ENCODE peak calls at places on chromosomes 13 and 19, in four cellular contexts. D is tibial nerve, V is Peyer's patch, E is IMR-90. H is an unnamed sample.

GRCh38 chr13:78022164-78022877 is 103.7 kb upstream of the EDNRB start:
- DNase-seq in D (peak), V (no peak), E (peak), H (no peak)

GRCh38 chr19:56097306-56097705 is 23.8 kb downstream of the ZNF787 start:
- DNase-seq in D (no peak), V (no peak), E (no peak), H (no peak)

GRCh38 chr13:114122591-114123211 is 9.7 kb downstream of the RASA3 start:
- DNase-seq in D (no peak), V (no peak), E (no peak), H (no peak)

GRCh38 chr19:8631425-8631819 is 989 bp downstream of the NFILZ start:
- DNase-seq in D (no peak), V (no peak), E (peak), H (peak)

GRCh38 chr13:40666905-40667621 is 622 bp upstream of the FOXO1 start:
- DNase-seq in D (no peak), V (peak), E (no peak), H (peak)

GRCh38 chr19:55179570-55180484 is at the start of gene SYT5:
- DNase-seq in D (no peak), V (peak), E (no peak), H (no peak)

GRCh38 chr13:66635526-66635925 is 594.6 kb downstream of the PCDH9 start:
- DNase-seq in D (no peak), V (no peak), E (peak), H (no peak)

GRCh38 chr19:50669319-50670101 is 20.3 kb downstream of the C19orf81 start:
- DNase-seq in D (peak), V (no peak), E (peak), H (no peak)

GRCh38 chr19:5667751-5668271 is 12.5 kb downstream of the MICOS13 start:
- DNase-seq in D (no peak), V (no peak), E (no peak), H (no peak)

GRCh38 chr13:31965361-31966066 is 66.1 kb upstream of the FRY start:
- DNase-seq in D (no peak), V (no peak), E (peak), H (no peak)

GRCh38 chr13:99760456-99760855 is 211.1 kb downstream of the ZIC5 start:
- DNase-seq in D (no peak), V (no peak), E (no peak), H (no peak)

DNA sequence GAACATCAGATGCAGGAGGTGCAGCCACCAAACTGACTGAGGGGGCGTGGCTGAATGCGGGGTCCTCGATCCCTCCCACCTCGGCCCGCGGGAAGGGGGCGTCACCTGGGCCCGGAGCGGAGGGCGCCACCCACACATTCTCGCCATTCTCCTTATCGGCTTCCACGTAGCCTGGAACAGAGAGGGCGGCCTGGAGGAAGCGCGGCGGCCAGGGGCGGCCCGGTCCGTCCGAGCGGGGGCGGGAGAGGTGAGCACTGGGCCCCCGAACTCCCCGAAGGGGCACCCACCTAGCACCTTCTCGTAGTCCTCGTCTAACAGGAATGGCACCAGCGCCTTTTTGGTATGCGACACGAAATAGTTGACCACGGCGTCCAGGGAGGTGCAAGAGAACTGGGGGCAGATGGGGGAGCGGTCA is 11.8 kb downstream of the STAP2 start:
- DNase-seq in D (no peak), V (no peak), E (no peak), H (no peak)
- H3K4me3 ChIP-seq in D (no peak), V (no peak), E (no peak), H (no peak)

GRCh38 chr13:48303331-48304131 is at the start of gene RB1:
- DNase-seq in D (peak), V (peak), E (peak), H (peak)

GRCh38 chr13:48302920-48303330 is 626 bp upstream of the RB1 start:
- DNase-seq in D (peak), V (no peak), E (peak), H (no peak)

GRCh38 chr13:48299591-48299990 is 4.0 kb upstream of the RB1 start:
- DNase-seq in D (no peak), V (no peak), E (no peak), H (no peak)

GRCh38 chr13:48304132-48304876 is 753 bp downstream of the RB1 start:
- DNase-seq in D (peak), V (peak), E (peak), H (peak)
- TF ChIP-seq POLR2A in D (no peak), V (no peak), E (no peak), H (no peak)

GRCh38 chr19:45076029-45076850 is at the start of gene ZNF296:
- DNase-seq in D (peak), V (peak), E (no peak), H (peak)
- H3K4me3 ChIP-seq in D (peak), V (peak), E (peak), H (peak)

DNA sequence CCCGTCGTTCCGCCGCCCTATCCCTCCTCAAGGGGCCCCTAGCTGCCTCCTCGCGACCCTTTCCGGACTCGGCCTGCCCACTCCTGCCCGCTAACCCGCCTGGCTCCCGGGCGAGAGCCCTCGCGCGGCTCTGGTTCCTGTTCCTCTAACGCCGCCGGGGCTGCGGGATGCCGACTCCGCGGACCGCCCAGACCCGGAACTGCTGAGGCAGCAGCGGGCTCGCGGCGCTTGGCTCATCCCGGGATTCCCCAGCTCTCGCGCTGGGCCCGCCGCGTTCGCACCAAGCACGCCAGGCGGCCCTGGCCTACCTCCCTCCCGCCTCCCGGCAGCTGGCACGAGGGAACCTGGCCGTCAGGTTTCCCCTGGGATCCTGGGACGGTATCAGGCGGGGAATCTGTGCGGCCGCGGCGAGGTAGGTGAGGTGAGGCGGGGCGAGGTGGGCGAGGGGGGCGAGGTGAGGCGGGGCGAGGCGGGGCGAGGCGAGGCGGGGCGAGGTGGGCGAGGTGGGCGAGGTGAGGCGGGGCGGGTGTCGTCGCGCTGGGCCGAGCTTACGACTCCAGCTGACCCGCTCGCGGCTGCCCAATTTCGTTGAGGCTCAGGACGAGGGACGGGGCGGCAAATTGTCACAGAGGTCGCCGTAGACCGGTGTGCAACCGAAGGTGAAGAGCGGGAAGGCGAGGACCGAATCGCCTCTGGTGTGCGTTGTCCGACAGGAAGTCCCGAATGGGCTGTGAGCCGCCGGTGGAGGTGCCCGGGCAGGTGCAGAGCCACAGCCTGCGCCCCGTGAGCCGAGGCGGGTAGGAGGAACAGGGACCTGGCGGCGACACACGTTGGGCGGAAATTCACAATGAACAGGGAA is at the start of the genes CCDC122 and LACC1:
- DNase-seq in D (peak), V (peak), E (peak), H (peak)
- TF ChIP-seq POLR2A in D (no peak), V (peak), E (peak), H (peak)

H was measured in right lobe of liver.